ENCODE peak calls at places on chromosomes 4 and X, in seven cellular contexts. Z, L, S, X, R, Y and I are unnamed samples.

GRCh38 chr4:2792711-2793577 is at the start of gene SH3BP2:
- DNase-seq in Z (no peak), L (peak), S (peak), X (peak), R (peak), Y (peak), I (peak)

GRCh38 chr4:184447664-184448063 is 26.7 kb downstream of the IRF2 start:
- DNase-seq in Z (no peak), L (no peak), S (no peak), X (no peak), R (no peak), Y (no peak), I (peak)

GRCh38 chrX:14496674-14497073 is 32.7 kb upstream of the GLRA2 start:
- DNase-seq in Z (no peak), L (no peak), S (no peak), X (no peak), R (no peak), Y (no peak), I (no peak)

GRCh38 chr4:95386410-95386809 is 162.4 kb downstream of the UNC5C start:
- DNase-seq in Z (no peak), L (no peak), S (no peak), X (no peak), R (no peak), Y (no peak), I (no peak)

GRCh38 chrX:110755061-110755460 is 40.6 kb downstream of the CHRDL1 start:
- DNase-seq in Z (no peak), L (no peak), S (no peak), X (no peak), R (no peak), Y (no peak), I (no peak)

GRCh38 chr4:89797117-89797516 is 39.8 kb downstream of the SNCA start:
- DNase-seq in Z (no peak), L (peak), S (no peak), X (no peak), R (no peak), Y (no peak), I (peak)

GRCh38 chrX:81378550-81378949 is 176.6 kb downstream of the SH3BGRL start:
- DNase-seq in Z (no peak), L (no peak), S (no peak), X (no peak), R (no peak), Y (no peak), I (no peak)

GRCh38 chr4:106773106-106773905 is 262.8 kb downstream of the DKK2 start:
- DNase-seq in Z (no peak), L (no peak), S (no peak), X (no peak), R (no peak), Y (no peak), I (no peak)